ENCODE peak calls at places on chromosomes 5 and 9, in nine cellular contexts. D, T, U, I, W, S, E, V and A are unnamed samples.

GRCh38 chr9:71446499-71447411 is 321.6 kb downstream of the CEMIP2 start:
- DNase-seq in D (peak; percentile 77), T (peak; percentile 23), U (no peak), I (peak; percentile 27), W (peak; percentile 44), S (no peak), E (no peak), V (no peak), A (peak; percentile 29)

GRCh38 chr5:68320094-68320986 is 104.8 kb downstream of the PIK3R1 start:
- DNase-seq in D (no peak), T (no peak), U (no peak), I (peak; percentile 51), W (no peak), S (no peak), E (no peak), V (no peak), A (no peak)

GRCh38 chr5:128300181-128300580 is 216.6 kb downstream of the SLC12A2 start:
- DNase-seq in D (no peak), T (no peak), U (no peak), I (no peak), W (no peak), S (no peak), E (no peak), V (no peak), A (no peak)

GRCh38 chr9:15416880-15417279 is 5.8 kb upstream of the SNAPC3 start:
- DNase-seq in D (peak; percentile 53), T (no peak), U (no peak), I (peak; percentile 63), W (no peak), S (peak; percentile 17), E (no peak), V (no peak), A (no peak)

GRCh38 chr5:154198611-154199230 is 8.2 kb downstream of the GALNT10 start:
- DNase-seq in D (no peak), T (no peak), U (no peak), I (no peak), W (no peak), S (no peak), E (no peak), V (no peak), A (no peak)

GRCh38 chr9:114035221-114035844 is 42.8 kb downstream of the AMBP start:
- DNase-seq in D (peak; percentile 25), T (no peak), U (no peak), I (no peak), W (peak; percentile 25), S (no peak), E (no peak), V (no peak), A (no peak)

GRCh38 chr9:87007711-87008360 is 60.5 kb upstream of the GAS1 start:
- DNase-seq in D (no peak), T (no peak), U (no peak), I (no peak), W (no peak), S (no peak), E (no peak), V (no peak), A (no peak)

GRCh38 chr9:129895376-129896268 is 60.4 kb downstream of the USP20 start:
- DNase-seq in D (no peak), T (no peak), U (no peak), I (no peak), W (no peak), S (peak; percentile 52), E (no peak), V (no peak), A (no peak)

GRCh38 chr5:58156354-58156753 is 303.5 kb downstream of the PLK2 start:
- DNase-seq in D (no peak), T (no peak), U (no peak), I (no peak), W (no peak), S (no peak), E (no peak), V (no peak), A (no peak)

GRCh38 chr9:116897181-116897580 is 210.1 kb downstream of the TRIM32 start:
- DNase-seq in D (peak; percentile 50), T (no peak), U (no peak), I (no peak), W (no peak), S (no peak), E (no peak), V (no peak), A (no peak)

GRCh38 chr5:43037929-43038510 is 2.1 kb downstream of the ANXA2R start:
- DNase-seq in D (no peak), T (peak; percentile 57), U (no peak), I (no peak), W (no peak), S (peak; percentile 35), E (no peak), V (no peak), A (no peak)

GRCh38 chr9:91419222-91420191 is 4.1 kb downstream of the NFIL3 start:
- DNase-seq in D (no peak), T (no peak), U (no peak), I (peak; percentile 53), W (peak; percentile 68), S (no peak), E (peak; percentile 56), V (no peak), A (no peak)

GRCh38 chr5:55817030-55817429 is 34.1 kb upstream of the IL31RA start:
- DNase-seq in D (no peak), T (no peak), U (no peak), I (no peak), W (no peak), S (no peak), E (no peak), V (no peak), A (no peak)

GRCh38 chr5:39941436-39941835 is 516.7 kb upstream of the DAB2 start:
- DNase-seq in D (no peak), T (no peak), U (no peak), I (no peak), W (no peak), S (no peak), E (no peak), V (no peak), A (no peak)

GRCh38 chr9:16640649-16641048 is 229.8 kb downstream of the BNC2 start:
- DNase-seq in D (peak; percentile 25), T (no peak), U (no peak), I (no peak), W (no peak), S (no peak), E (no peak), V (no peak), A (no peak)

GRCh38 chr9:93951655-93952118 is 3.5 kb downstream of the BARX1 start:
- DNase-seq in D (no peak), T (no peak), U (no peak), I (no peak), W (no peak), S (no peak), E (no peak), V (no peak), A (no peak)

GRCh38 chr5:58715997-58716656 is 133.3 kb downstream of the RAB3C start:
- DNase-seq in D (no peak), T (no peak), U (no peak), I (no peak), W (no peak), S (no peak), E (no peak), V (no peak), A (no peak)

GRCh38 chr9:35733109-35733541 is 659 bp downstream of the CREB3 start:
- DNase-seq in D (peak; percentile 55), T (peak; percentile 60), U (no peak), I (no peak), W (no peak), S (no peak), E (no peak), V (no peak), A (no peak)

GRCh38 chr9:136965771-136966484 is 11.4 kb upstream of the PTGDS start:
- DNase-seq in D (peak; percentile 41), T (no peak), U (no peak), I (no peak), W (no peak), S (no peak), E (no peak), V (no peak), A (no peak)

GRCh38 chr9:5557606-5558587 is 47.6 kb downstream of the PDCD1LG2 start:
- DNase-seq in D (no peak), T (no peak), U (no peak), I (no peak), W (peak; percentile 59), S (peak; percentile 26), E (no peak), V (no peak), A (no peak)

GRCh38 chr9:104836235-104836634 is 72.3 kb downstream of the NIPSNAP3B start:
- DNase-seq in D (no peak), T (no peak), U (no peak), I (no peak), W (no peak), S (no peak), E (no peak), V (no peak), A (no peak)

GRCh38 chr5:123756325-123756664 is 244.3 kb downstream of the CSNK1G3 start:
- DNase-seq in D (peak; percentile 16), T (no peak), U (no peak), I (no peak), W (no peak), S (no peak), E (no peak), V (no peak), A (no peak)

GRCh38 chr5:142151436-142152382 is 43.1 kb downstream of the NDFIP1 start:
- DNase-seq in D (peak; percentile 80), T (peak; percentile 30), U (peak; percentile 12), I (peak; percentile 59), W (peak; percentile 56), S (peak; percentile 53), E (peak; percentile 33), V (no peak), A (peak; percentile 7)

GRCh38 chr5:173016621-173017046 is 33.1 kb downstream of the ATP6V0E1 start:
- DNase-seq in D (no peak), T (no peak), U (no peak), I (no peak), W (peak; percentile 3), S (no peak), E (no peak), V (no peak), A (no peak)

GRCh38 chr5:180873628-180874520 is 12.8 kb upstream of the ZFP62 start:
- DNase-seq in D (no peak), T (no peak), U (no peak), I (no peak), W (no peak), S (no peak), E (no peak), V (no peak), A (no peak)

GRCh38 chr5:153896117-153896516 is 142.6 kb downstream of the FAM114A2 start:
- DNase-seq in D (no peak), T (no peak), U (no peak), I (no peak), W (no peak), S (no peak), E (no peak), V (no peak), A (no peak)

GRCh38 chr9:22097712-22098111 is 88.6 kb upstream of the CDKN2B start:
- DNase-seq in D (no peak), T (no peak), U (no peak), I (no peak), W (no peak), S (no peak), E (no peak), V (no peak), A (no peak)

GRCh38 chr9:15484802-15485201 is 26.0 kb downstream of the PSIP1 start:
- DNase-seq in D (no peak), T (no peak), U (no peak), I (no peak), W (no peak), S (no peak), E (no peak), V (no peak), A (no peak)